ENCODE peak calls at places on chromosomes 6 and 20, in five cellular contexts. One of them, this sample, is unnamed.

GRCh38 chr6:46011241-46012085 is 4.2 kb downstream of the CLIC5 start:
- DNase-seq in hypothalamus: no peak
- DNase-seq in ACHN: no peak
- DNase-seq in substantia nigra: no peak
- DNase-seq in LHCN-M2: no peak
- DNase-seq in this sample: no peak

GRCh38 chr6:100230115-100230975 is 234.4 kb downstream of the SIM1 start:
- DNase-seq in hypothalamus: no peak
- DNase-seq in ACHN: no peak
- DNase-seq in substantia nigra: no peak
- DNase-seq in LHCN-M2: peak; percentile 96
- DNase-seq in this sample: no peak

GRCh38 chr20:49818810-49819209 is 6.2 kb downstream of the SLC9A8 start:
- DNase-seq in hypothalamus: no peak
- DNase-seq in ACHN: no peak
- DNase-seq in substantia nigra: no peak
- DNase-seq in LHCN-M2: no peak
- DNase-seq in this sample: no peak

GRCh38 chr6:34065470-34066283 is 80.2 kb downstream of the GRM4 start:
- DNase-seq in hypothalamus: no peak
- DNase-seq in ACHN: no peak
- DNase-seq in substantia nigra: no peak
- DNase-seq in LHCN-M2: no peak
- DNase-seq in this sample: no peak

GRCh38 chr6:122049341-122049740 is 350.1 kb upstream of the HSF2 start:
- DNase-seq in hypothalamus: no peak
- DNase-seq in ACHN: no peak
- DNase-seq in substantia nigra: no peak
- DNase-seq in LHCN-M2: peak; percentile 29
- DNase-seq in this sample: peak; percentile 20

GRCh38 chr6:43310137-43310536 is 1.5 kb upstream of the CRIP3 start:
- DNase-seq in hypothalamus: no peak
- DNase-seq in ACHN: no peak
- DNase-seq in substantia nigra: no peak
- DNase-seq in LHCN-M2: no peak
- DNase-seq in this sample: no peak

GRCh38 chr20:48467622-48468021 is 360.2 kb downstream of the PREX1 start:
- DNase-seq in hypothalamus: no peak
- DNase-seq in ACHN: no peak
- DNase-seq in substantia nigra: no peak
- DNase-seq in LHCN-M2: no peak
- DNase-seq in this sample: no peak

GRCh38 chr6:42748241-42748898 is 2.5 kb upstream of the TBCC start:
- DNase-seq in hypothalamus: no peak
- DNase-seq in ACHN: no peak
- DNase-seq in substantia nigra: no peak
- DNase-seq in LHCN-M2: no peak
- DNase-seq in this sample: no peak

GRCh38 chr20:4925842-4926530 is 75.3 kb downstream of the SLC23A2 start:
- DNase-seq in hypothalamus: peak; percentile 25
- DNase-seq in ACHN: peak; percentile 19
- DNase-seq in substantia nigra: no peak
- DNase-seq in LHCN-M2: peak; percentile 75
- DNase-seq in this sample: peak; percentile 45

GRCh38 chr6:89369009-89369408 is 16.5 kb upstream of the UBE2J1 start:
- DNase-seq in hypothalamus: no peak
- DNase-seq in ACHN: peak; percentile 34
- DNase-seq in substantia nigra: no peak
- DNase-seq in LHCN-M2: no peak
- DNase-seq in this sample: peak; percentile 54

GRCh38 chr6:158402184-158402583 is 89.9 kb downstream of the TULP4 start:
- DNase-seq in hypothalamus: no peak
- DNase-seq in ACHN: no peak
- DNase-seq in substantia nigra: no peak
- DNase-seq in LHCN-M2: no peak
- DNase-seq in this sample: no peak

GRCh38 chr6:43509142-43509983 is 783 bp downstream of the LRRC73 start:
- DNase-seq in hypothalamus: no peak
- DNase-seq in ACHN: no peak
- DNase-seq in substantia nigra: no peak
- DNase-seq in LHCN-M2: no peak
- DNase-seq in this sample: no peak

GRCh38 chr6:63197741-63198140 is 13.5 kb upstream of the FKBP1C start:
- DNase-seq in hypothalamus: no peak
- DNase-seq in ACHN: no peak
- DNase-seq in substantia nigra: no peak
- DNase-seq in LHCN-M2: no peak
- DNase-seq in this sample: no peak

GRCh38 chr20:26276811-26277210 is 580.2 kb upstream of the ZNF337 start:
- DNase-seq in hypothalamus: peak; percentile 19
- DNase-seq in ACHN: no peak
- DNase-seq in substantia nigra: no peak
- DNase-seq in LHCN-M2: no peak
- DNase-seq in this sample: no peak